ENCODE peak calls at places on chromosome 11, in four cellular contexts. X is IMR-90, Z is iPS DF 19.7, U is body of pancreas. A is an unnamed sample.
A peak's percentile ranks its signal among the peaks of the same experiment; 100 is the strongest.

GRCh38 chr11:126963603-126964353 is 36.8 kb downstream of the KIRREL3 start:
- DNase-seq in Z (no peak), X (peak; percentile 43), U (no peak), A (no peak)

GRCh38 chr11:27471067-27471587 is 1.5 kb downstream of the LGR4 start:
- DNase-seq in X (no peak), Z (no peak), U (peak; percentile 37), A (no peak)

GRCh38 chr11:71977743-71978418 is 20.8 kb upstream of the IL18BP start:
- DNase-seq in U (peak; percentile 51), Z (no peak), X (peak; percentile 57), A (peak; percentile 46)

GRCh38 chr11:45922425-45923082 is at the start of gene LARGE2:
- DNase-seq in U (peak; percentile 88), Z (no peak), X (no peak), A (no peak)

GRCh38 chr11:126267650-126268049 is 1.0 kb downstream of the SRPRA start:
- DNase-seq in Z (no peak), X (no peak), U (peak; percentile 91), A (no peak)

GRCh38 chr11:86182976-86183584 is 61.5 kb upstream of the EED start:
- DNase-seq in U (no peak), Z (no peak), X (peak; percentile 35), A (no peak)

GRCh38 chr11:20474176-20474950 is 86.8 kb downstream of the PRMT3 start:
- DNase-seq in Z (peak; percentile 5), U (no peak), X (no peak), A (no peak)

GRCh38 chr11:69920500-69921428 is 101.5 kb upstream of the FGF3 start:
- DNase-seq in Z (no peak), X (no peak), U (peak; percentile 7), A (no peak)

GRCh38 chr11:121927359-121927758 is 188.7 kb downstream of the BLID start:
- DNase-seq in Z (no peak), X (no peak), U (no peak), A (no peak)

GRCh38 chr11:746289-747175 is 732 bp upstream of the TALDO1 start:
- DNase-seq in Z (no peak), X (peak; percentile 24), U (peak; percentile 57), A (no peak)

GRCh38 chr11:83546371-83546770 is 260.2 kb upstream of the CCDC90B start:
- DNase-seq in Z (no peak), U (no peak), X (no peak), A (no peak)

GRCh38 chr11:508956-509355 is 1.9 kb upstream of the RNH1 start:
- DNase-seq in X (no peak), U (no peak), Z (no peak), A (no peak)

GRCh38 chr11:69328231-69328630 is 34.3 kb downstream of the MYEOV start:
- DNase-seq in X (no peak), U (peak; percentile 5), Z (no peak), A (no peak)

GRCh38 chr11:121249039-121249663 is 43.4 kb upstream of the SC5D start:
- DNase-seq in Z (no peak), U (no peak), X (peak; percentile 48), A (no peak)

GRCh38 chr11:118126082-118126838 is 26.4 kb downstream of the SCN4B start:
- DNase-seq in X (no peak), U (no peak), Z (no peak), A (no peak)

GRCh38 chr11:98940913-98941312 is 79.8 kb upstream of the CNTN5 start:
- DNase-seq in Z (peak; percentile 33), X (no peak), U (no peak), A (no peak)

GRCh38 chr11:114075891-114076441 is 16.5 kb downstream of the ZBTB16 start:
- DNase-seq in X (peak; percentile 24), Z (no peak), U (no peak), A (no peak)

GRCh38 chr11:22130462-22131053 is 62.3 kb upstream of the ANO5 start:
- DNase-seq in X (no peak), U (no peak), Z (no peak), A (peak; percentile 22)

GRCh38 chr11:10526974-10527918 is 13.7 kb downstream of the RNF141 start:
- DNase-seq in X (peak; percentile 66), U (no peak), Z (no peak), A (no peak)

GRCh38 chr11:12090761-12091261 is 19.6 kb upstream of the MICAL2 start:
- DNase-seq in Z (no peak), U (peak; percentile 40), X (no peak), A (no peak)

GRCh38 chr11:96393753-96394348 is 4.0 kb downstream of the JRKL start:
- DNase-seq in U (no peak), Z (no peak), X (peak; percentile 61), A (no peak)

GRCh38 chr11:118975771-118976709 is 4.5 kb downstream of the FOXR1 start:
- DNase-seq in Z (no peak), X (no peak), U (no peak), A (no peak)

GRCh38 chr11:83852012-83852411 is 565.8 kb upstream of the CCDC90B start:
- DNase-seq in Z (no peak), X (no peak), U (no peak), A (no peak)

GRCh38 chr11:111631666-111632039 is 29.4 kb downstream of the SIK2 start:
- DNase-seq in U (no peak), Z (no peak), X (peak; percentile 88), A (no peak)

GRCh38 chr11:129312741-129313587 is 62.7 kb upstream of the BARX2 start:
- DNase-seq in Z (no peak), U (no peak), X (peak; percentile 27), A (no peak)

GRCh38 chr11:1371377-1371776 is 18.4 kb upstream of the BRSK2 start:
- DNase-seq in X (no peak), Z (no peak), U (no peak), A (no peak)

GRCh38 chr11:84887055-84887629 is 740.0 kb downstream of the DLG2 start:
- DNase-seq in Z (no peak), X (no peak), U (no peak), A (no peak)

GRCh38 chr11:6556139-6556949 is 47.1 kb downstream of the RRP8 start:
- DNase-seq in Z (no peak), U (no peak), X (no peak), A (no peak)

GRCh38 chr11:102389253-102389652 is 42.2 kb downstream of the BIRC2 start:
- DNase-seq in U (no peak), Z (no peak), X (no peak), A (no peak)

GRCh38 chr11:66996609-66997273 is 21.6 kb downstream of the C11orf86 start:
- DNase-seq in Z (no peak), X (peak; percentile 76), U (no peak), A (no peak)

GRCh38 chr11:16511109-16511806 is 154.9 kb upstream of the SOX6 start:
- DNase-seq in X (peak; percentile 96), U (no peak), Z (no peak), A (peak; percentile 36)

GRCh38 chr11:118612378-118612777 is 5.0 kb downstream of the PHLDB1 start:
- DNase-seq in U (peak; percentile 25), Z (no peak), X (peak; percentile 23), A (no peak)

GRCh38 chr11:78205256-78205655 is 16.5 kb downstream of the USP35 start:
- DNase-seq in X (no peak), U (no peak), Z (no peak), A (no peak)

GRCh38 chr11:133681901-133682300 is 149.6 kb upstream of the OPCML start:
- DNase-seq in U (no peak), X (no peak), Z (peak; percentile 20), A (peak; percentile 39)

GRCh38 chr11:79486239-79486984 is 45.6 kb upstream of the TENM4 start:
- DNase-seq in Z (no peak), U (no peak), X (no peak), A (no peak)